ENCODE peak calls at places on chromosomes 11 and 22, in seven cellular contexts. I is mucosa of descending colon, R is AG04449, G is colonic mucosa, H is transverse colon, M is choroid plexus epithelial cell, S is HL-60. L is an unnamed sample.

GRCh38 chr11:95419915-95420314 is 188.9 kb upstream of the SESN3 start:
- DNase-seq in I (no peak), R (peak; percentile 44), H (no peak), M (peak; percentile 65), S (no peak), G (no peak), L (no peak)

GRCh38 chr11:15987044-15987443 is 369.3 kb downstream of the SOX6 start:
- DNase-seq in G (no peak), R (no peak), S (no peak), I (no peak), H (no peak), M (no peak), L (no peak)

GRCh38 chr11:100780470-100780869 is 93.4 kb downstream of the ARHGAP42 start:
- DNase-seq in S (no peak), G (no peak), M (no peak), H (no peak), I (no peak), R (no peak), L (no peak)

GRCh38 chr22:30889268-30889995 is 79.1 kb downstream of the MORC2 start:
- DNase-seq in H (no peak), S (no peak), M (no peak), G (no peak), R (no peak), I (no peak), L (no peak)

GRCh38 chr11:29124436-29124835 is 892.4 kb downstream of the KCNA4 start:
- DNase-seq in R (no peak), I (no peak), G (no peak), M (no peak), H (no peak), S (no peak), L (no peak)

GRCh38 chr11:80188228-80188627 is 747.4 kb upstream of the TENM4 start:
- DNase-seq in R (no peak), S (no peak), I (no peak), G (no peak), M (no peak), H (no peak), L (no peak)

GRCh38 chr22:42891008-42891407 is 33.9 kb upstream of the ARFGAP3 start:
- DNase-seq in H (no peak), I (no peak), R (no peak), M (no peak), G (no peak), S (no peak), L (no peak)

GRCh38 chr11:73157141-73158010 is 15.3 kb upstream of the FCHSD2 start:
- DNase-seq in H (peak; percentile 35), M (peak; percentile 75), S (no peak), R (peak; percentile 65), I (peak; percentile 24), G (no peak), L (no peak)

GRCh38 chr11:43282607-43283440 is 29.0 kb upstream of the API5 start:
- DNase-seq in M (peak; percentile 53), H (peak; percentile 24), G (no peak), I (peak; percentile 45), R (no peak), S (no peak), L (peak; percentile 3)

GRCh38 chr22:40325315-40325714 is 21.0 kb upstream of the ADSL start:
- DNase-seq in H (no peak), M (no peak), G (no peak), R (no peak), I (no peak), S (no peak), L (no peak)

GRCh38 chr11:17985517-17985916 is 27.3 kb downstream of the SERGEF start:
- DNase-seq in G (no peak), H (no peak), M (peak; percentile 47), I (no peak), R (no peak), S (no peak), L (no peak)

GRCh38 chr11:130096042-130096441 is 26.3 kb downstream of the APLP2 start:
- DNase-seq in R (no peak), I (no peak), M (no peak), S (no peak), H (no peak), G (no peak), L (no peak)

GRCh38 chr11:130475426-130476053 is 27.1 kb downstream of the ADAMTS15 start:
- DNase-seq in M (no peak), I (no peak), G (no peak), R (no peak), S (no peak), H (no peak), L (no peak)

GRCh38 chr11:60978546-60979380 is 7.3 kb downstream of the CD6 start:
- DNase-seq in G (no peak), R (no peak), I (no peak), H (no peak), M (no peak), S (peak; percentile 38), L (no peak)

GRCh38 chr11:69010964-69011623 is 2.0 kb downstream of the MRGPRF start:
- DNase-seq in S (peak; percentile 38), H (peak; percentile 78), M (peak; percentile 80), I (peak; percentile 76), R (no peak), G (peak; percentile 77), L (no peak)

GRCh38 chr11:1168256-1168655 is 10.5 kb downstream of the MUC5AC start:
- DNase-seq in G (no peak), S (no peak), H (no peak), I (no peak), M (no peak), R (no peak), L (no peak)

GRCh38 chr11:116515666-116516184 is 257.1 kb downstream of the BUD13 start:
- DNase-seq in I (peak; percentile 12), G (peak; percentile 24), M (no peak), R (no peak), H (no peak), S (no peak), L (no peak)

GRCh38 chr22:37443977-37444376 is 16.7 kb upstream of the ELFN2 start:
- DNase-seq in G (no peak), H (no peak), R (no peak), S (no peak), I (no peak), M (no peak), L (no peak)

GRCh38 chr22:50688448-50688847 is 15.8 kb downstream of the SHANK3 start:
- DNase-seq in R (no peak), S (no peak), M (no peak), G (no peak), I (no peak), H (no peak), L (no peak)

GRCh38 chr22:27250418-27250817 is 551.1 kb downstream of the MN1 start:
- DNase-seq in I (no peak), G (no peak), S (no peak), R (no peak), M (no peak), H (no peak), L (no peak)

GRCh38 chr22:49331223-49331815 is 496.4 kb downstream of the BRD1 start:
- DNase-seq in I (no peak), M (no peak), S (no peak), R (no peak), G (no peak), H (peak; percentile 0), L (no peak)

GRCh38 chr11:32002311-32002710 is 88.6 kb upstream of the RCN1 start:
- DNase-seq in H (no peak), I (no peak), M (no peak), G (no peak), S (no peak), R (no peak), L (no peak)

GRCh38 chr11:46982797-46983452 is 46.4 kb downstream of the CSTPP1 start:
- DNase-seq in S (no peak), I (no peak), G (no peak), H (no peak), M (no peak), R (no peak), L (no peak)
- H3K4me3 ChIP-seq in S (no peak overlapping the region), I (no peak overlapping the region), G (no peak overlapping the region), H (no peak overlapping the region), M (no peak overlapping the region), R (no peak overlapping the region), L (no peak overlapping the region)

DNA sequence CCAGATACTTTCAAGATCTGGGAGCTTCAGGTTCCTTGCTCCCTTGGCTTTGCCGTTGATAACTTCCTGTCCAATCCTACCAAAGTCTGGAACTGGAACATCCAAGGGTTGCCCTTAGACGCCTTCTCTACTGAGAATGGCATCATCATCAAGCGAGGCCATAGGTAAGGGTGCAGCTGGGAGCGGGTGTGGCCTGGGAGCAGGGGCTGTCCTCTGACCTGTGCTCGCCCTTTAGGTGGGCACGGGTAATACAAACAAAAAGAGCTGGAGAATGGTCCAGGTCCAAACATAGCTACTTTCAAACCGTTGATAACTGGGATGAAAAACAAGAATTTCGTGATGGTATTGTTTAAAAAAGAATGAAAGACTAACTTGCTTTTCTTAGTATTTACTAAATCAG is 25.0 kb downstream of the CASP12 start:
- DNase-seq in R (no peak), M (no peak), I (no peak), H (no peak), S (no peak), G (no peak), L (no peak)
- TF ChIP-seq CTCF in R (no peak), M (no peak), I (no peak), H (no peak), S (peak; percentile 25), G (no peak), L (peak; percentile 25)

DNA sequence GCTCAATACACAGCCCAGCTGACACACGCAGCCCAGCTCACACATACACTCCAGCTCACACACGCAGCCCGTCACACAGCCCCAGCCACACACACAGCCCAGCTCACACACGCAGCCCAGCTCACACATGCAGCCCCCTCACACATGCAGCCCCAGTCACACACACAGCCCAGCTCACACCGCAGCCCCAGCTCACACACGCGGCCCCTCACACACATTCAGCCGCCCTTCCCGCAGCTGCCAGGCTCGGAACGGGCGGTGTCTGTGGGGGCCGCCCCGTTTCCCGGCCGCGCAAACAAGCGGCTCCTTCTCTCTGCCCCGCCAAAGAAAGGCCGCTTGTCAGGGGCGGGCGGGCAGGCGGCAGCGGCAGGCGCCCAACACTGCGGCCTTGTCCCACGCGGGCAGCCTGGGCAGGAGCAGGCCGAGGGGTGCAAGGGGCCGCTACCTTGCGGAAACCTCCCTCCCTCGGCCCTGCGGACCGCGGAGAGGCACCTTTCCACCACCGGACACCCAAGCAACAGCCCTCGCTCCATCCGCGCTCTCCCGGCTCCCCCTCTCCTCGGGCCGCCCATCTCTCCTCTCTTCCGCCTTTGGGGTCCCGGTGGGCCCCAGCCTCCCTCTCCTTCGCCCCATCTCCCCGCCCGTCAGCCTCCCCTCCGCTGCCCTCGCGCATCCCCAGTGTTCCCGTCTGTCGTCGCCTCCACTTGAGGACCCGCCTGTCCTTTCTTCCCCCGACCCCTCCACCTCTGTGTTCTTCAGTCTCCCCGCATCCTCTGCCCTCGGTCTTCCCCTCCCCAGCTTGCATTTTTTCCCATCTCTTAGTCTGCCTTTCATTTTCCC is 2.2 kb downstream of the PHLDB1 start:
- DNase-seq in M (no peak), H (no peak), I (no peak), S (no peak), G (no peak), R (no peak), L (no peak)
- H3K4me3 ChIP-seq in M (peak overlapping the region; percentile 87), H (peak overlapping the region; percentile 11), I (no peak overlapping the region), S (no peak overlapping the region), G (peak overlapping the region; percentile 44), R (peak overlapping the region; percentile 80), L (peak overlapping the region; percentile 84)

GRCh38 chr11:87477321-87477720 is 439.6 kb downstream of the TMEM135 start:
- DNase-seq in H (no peak), G (no peak), S (no peak), I (no peak), M (no peak), R (no peak), L (no peak)

DNA sequence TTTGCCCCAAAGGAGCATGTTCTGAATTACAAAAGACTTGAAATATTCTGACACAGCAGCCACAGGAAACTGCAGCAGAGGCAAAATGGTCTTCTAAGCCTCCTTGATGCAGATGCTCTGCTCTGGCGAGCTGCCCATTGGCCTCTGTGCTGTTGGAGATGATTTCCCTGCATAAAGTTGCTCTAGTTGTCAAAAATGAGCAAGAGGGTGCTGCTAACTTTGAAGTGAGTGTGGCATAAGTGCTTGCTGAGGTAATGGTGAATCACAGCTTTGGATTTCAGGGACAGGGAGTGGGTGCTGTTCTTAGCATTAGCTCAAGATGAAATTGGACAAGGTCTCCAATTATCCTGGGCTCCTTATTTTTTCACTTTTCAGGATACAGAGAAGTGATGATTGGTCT is 435.4 kb downstream of the TMEM135 start:
- DNase-seq in I (no peak), H (no peak), G (no peak), S (no peak), M (peak; percentile 33), R (peak; percentile 89), L (peak; percentile 27)
- TF ChIP-seq CTCF in I (no peak), H (no peak), G (no peak), S (no peak), M (no peak), R (no peak), L (no peak)

L was measured in HFF-Myc.